ENCODE peak calls at places on chromosomes 5 and 9, in seven cellular contexts. Y, O, F, M, N, B and K are unnamed samples.

GRCh38 chr9:93261281-93261680 is 77.3 kb downstream of the WNK2 start:
- DNase-seq in F (no peak), B (no peak), O (no peak), M (no peak), N (no peak), Y (no peak), K (no peak)

GRCh38 chr5:76941000-76941399 is 11.8 kb upstream of the CRHBP start:
- DNase-seq in M (no peak), F (peak), Y (no peak), B (no peak), N (peak), O (peak), K (peak)

GRCh38 chr9:69351227-69351626 is 26.2 kb downstream of the ENTREP1 start:
- DNase-seq in M (no peak), N (no peak), B (no peak), Y (no peak), O (no peak), F (no peak), K (no peak)

GRCh38 chr5:180194410-180195345 is 14.3 kb downstream of the RASGEF1C start:
- DNase-seq in B (no peak), F (no peak), O (no peak), N (no peak), Y (no peak), M (no peak), K (no peak)

GRCh38 chr5:73042993-73043392 is 77.4 kb upstream of the TMEM171 start:
- DNase-seq in M (no peak), F (no peak), N (no peak), Y (no peak), B (no peak), O (no peak), K (no peak)

GRCh38 chr9:138102246-138103051 is 224.9 kb downstream of the CACNA1B start:
- DNase-seq in O (no peak), B (no peak), F (no peak), M (no peak), Y (no peak), N (no peak), K (no peak)

GRCh38 chr9:121992571-121993212 is 100.4 kb downstream of the TTLL11 start:
- DNase-seq in B (peak), O (peak), N (peak), M (peak), F (peak), Y (peak), K (peak)

GRCh38 chr5:132754947-132755346 is 7.7 kb downstream of the CCNI2 start:
- DNase-seq in Y (no peak), M (no peak), N (peak), O (no peak), F (no peak), B (peak), K (peak)

GRCh38 chr9:71819115-71819739 is 50.9 kb upstream of the CEMIP2 start:
- DNase-seq in B (peak), F (no peak), Y (peak), N (peak), O (no peak), M (no peak), K (peak)

GRCh38 chr9:113390192-113390960 is 10.7 kb downstream of the ALAD start:
- DNase-seq in N (no peak), Y (no peak), B (no peak), F (no peak), M (no peak), O (no peak), K (no peak)

GRCh38 chr5:82821978-82822927 is 254.9 kb downstream of the TMEM167A start:
- DNase-seq in O (peak), B (peak), F (peak), N (peak), M (no peak), Y (no peak), K (peak)

GRCh38 chr9:128034821-128035764 is 32.0 kb downstream of the NAIF1 start:
- DNase-seq in F (peak), M (peak), Y (peak), B (peak), O (peak), N (peak), K (peak)

GRCh38 chr5:172636279-172637050 is 4.6 kb upstream of the NEURL1B start:
- DNase-seq in B (no peak), Y (no peak), O (no peak), N (no peak), M (no peak), F (no peak), K (no peak)

GRCh38 chr9:61666310-61666709 is 476.5 kb downstream of the SPATA31A7 start:
- DNase-seq in Y (no peak), O (no peak), M (no peak), N (no peak), B (no peak), F (no peak), K (no peak)

GRCh38 chr9:95341262-95342011 is 23.9 kb upstream of the FANCC start:
- DNase-seq in F (no peak), N (peak), M (no peak), B (peak), O (peak), Y (no peak), K (peak)

GRCh38 chr5:135185461-135186075 is 151.5 kb upstream of the PITX1 start:
- DNase-seq in O (peak), N (peak), Y (no peak), B (peak), M (peak), F (peak), K (peak)

GRCh38 chr5:151094054-151094858 is 13.4 kb upstream of the TNIP1 start:
- DNase-seq in F (no peak), O (peak), Y (no peak), M (no peak), N (peak), B (peak), K (no peak)

GRCh38 chr5:109744261-109744660 is 54.5 kb downstream of the MAN2A1 start:
- DNase-seq in Y (no peak), M (no peak), B (no peak), F (no peak), N (no peak), O (no peak), K (no peak)

GRCh38 chr5:135220394-135221186 is 178.4 kb downstream of the MACROH2A1 start:
- DNase-seq in Y (no peak), F (no peak), B (no peak), M (no peak), O (no peak), N (no peak), K (no peak)

GRCh38 chr5:114977979-114978573 is 191.6 kb downstream of the TRIM36 start:
- DNase-seq in M (no peak), Y (no peak), F (no peak), B (no peak), O (no peak), N (no peak), K (no peak)

GRCh38 chr5:136799806-136800372 is 434.5 kb upstream of the TRPC7 start:
- DNase-seq in Y (no peak), F (peak), M (no peak), O (no peak), N (peak), B (no peak), K (peak)

GRCh38 chr5:55159763-55160492 is at the start of gene GPX8:
- DNase-seq in F (peak), Y (peak), N (peak), B (peak), O (peak), M (no peak), K (peak)

GRCh38 chr9:89661391-89661949 is 56.7 kb downstream of the GADD45G start:
- DNase-seq in Y (no peak), O (no peak), B (no peak), N (no peak), F (no peak), M (no peak), K (no peak)

GRCh38 chr9:136858452-136858843 is 6.3 kb downstream of the MAMDC4 start:
- DNase-seq in M (no peak), N (no peak), O (no peak), F (no peak), B (no peak), Y (no peak), K (no peak)

GRCh38 chr5:376951-377325 is 55.4 kb downstream of the AHRR start:
- DNase-seq in F (no peak), O (no peak), B (no peak), Y (no peak), N (no peak), M (no peak), K (no peak)

GRCh38 chr9:37293664-37294524 is 128.6 kb upstream of the GRHPR start:
- DNase-seq in M (no peak), N (peak), O (no peak), B (peak), F (no peak), Y (no peak), K (peak)

GRCh38 chr5:58984009-58984525 is 401.2 kb downstream of the RAB3C start:
- DNase-seq in M (no peak), Y (no peak), N (no peak), O (no peak), F (no peak), B (no peak), K (no peak)

GRCh38 chr5:149646564-149646963 is 65.3 kb downstream of the ARHGEF37 start:
- DNase-seq in B (no peak), Y (no peak), O (peak), M (no peak), N (no peak), F (peak), K (no peak)

GRCh38 chr9:33170464-33171156 is 3.5 kb upstream of the B4GALT1 start:
- DNase-seq in M (no peak), Y (peak), B (no peak), F (no peak), N (peak), O (no peak), K (no peak)

GRCh38 chr5:43121565-43122484 is 1.1 kb downstream of the ZNF131 start:
- DNase-seq in F (peak), Y (no peak), M (no peak), N (peak), O (peak), B (peak), K (peak)

GRCh38 chr9:104746798-104747197 is 685 bp upstream of the NIPSNAP3A start:
- DNase-seq in M (no peak), N (no peak), F (no peak), Y (no peak), B (no peak), O (no peak), K (no peak)

GRCh38 chr9:93600504-93600903 is 24.1 kb downstream of the PHF2 start:
- DNase-seq in F (no peak), M (no peak), Y (no peak), O (no peak), B (no peak), N (no peak), K (no peak)

GRCh38 chr9:5843450-5844249 is 10.7 kb upstream of the ERMP1 start:
- DNase-seq in N (peak), B (peak), Y (no peak), F (peak), M (no peak), O (no peak), K (peak)

GRCh38 chr9:110050925-110051355 is 157.0 kb downstream of the C9orf152 start:
- DNase-seq in M (no peak), Y (peak), O (peak), F (peak), N (peak), B (peak), K (peak)

GRCh38 chr5:173397531-173397930 is 69.3 kb upstream of the STC2 start:
- DNase-seq in F (no peak), N (no peak), M (no peak), O (no peak), Y (no peak), B (peak), K (peak)

GRCh38 chr9:76688471-76689238 is 75.6 kb upstream of the PCA3 start:
- DNase-seq in B (peak), O (no peak), F (no peak), M (no peak), N (peak), Y (no peak), K (peak)

GRCh38 chr9:120928720-120929389 is 2.3 kb upstream of the TRAF1 start:
- DNase-seq in F (no peak), N (peak), M (no peak), B (peak), Y (no peak), O (peak), K (peak)

GRCh38 chr9:76866689-76867088 is 39.2 kb downstream of the PRUNE2 start:
- DNase-seq in F (peak), N (peak), B (peak), Y (no peak), M (peak), O (peak), K (peak)

GRCh38 chr9:97853844-97854695 is 1.0 kb downstream of the FOXE1 start:
- DNase-seq in N (peak), O (peak), Y (no peak), B (peak), F (no peak), M (no peak), K (no peak)
- H3K4me3 ChIP-seq in N (no peak), O (peak), Y (no peak), B (peak), F (peak), M (peak), K (no peak)

GRCh38 chr5:80959138-80959537 is 1.0 kb upstream of the RASGRF2 start:
- DNase-seq in F (no peak), M (no peak), Y (no peak), N (no peak), O (no peak), B (no peak), K (no peak)

GRCh38 chr5:80955082-80955481 is 5.1 kb upstream of the RASGRF2 start:
- DNase-seq in Y (no peak), N (no peak), F (no peak), O (no peak), B (no peak), M (no peak), K (no peak)

GRCh38 chr5:80956272-80956671 is 3.9 kb upstream of the RASGRF2 start:
- DNase-seq in Y (no peak), B (no peak), O (no peak), N (no peak), F (no peak), M (no peak), K (no peak)

GRCh38 chr5:80958611-80959010 is 1.6 kb upstream of the RASGRF2 start:
- DNase-seq in N (no peak), O (no peak), F (no peak), Y (no peak), B (no peak), M (no peak), K (no peak)

DNA sequence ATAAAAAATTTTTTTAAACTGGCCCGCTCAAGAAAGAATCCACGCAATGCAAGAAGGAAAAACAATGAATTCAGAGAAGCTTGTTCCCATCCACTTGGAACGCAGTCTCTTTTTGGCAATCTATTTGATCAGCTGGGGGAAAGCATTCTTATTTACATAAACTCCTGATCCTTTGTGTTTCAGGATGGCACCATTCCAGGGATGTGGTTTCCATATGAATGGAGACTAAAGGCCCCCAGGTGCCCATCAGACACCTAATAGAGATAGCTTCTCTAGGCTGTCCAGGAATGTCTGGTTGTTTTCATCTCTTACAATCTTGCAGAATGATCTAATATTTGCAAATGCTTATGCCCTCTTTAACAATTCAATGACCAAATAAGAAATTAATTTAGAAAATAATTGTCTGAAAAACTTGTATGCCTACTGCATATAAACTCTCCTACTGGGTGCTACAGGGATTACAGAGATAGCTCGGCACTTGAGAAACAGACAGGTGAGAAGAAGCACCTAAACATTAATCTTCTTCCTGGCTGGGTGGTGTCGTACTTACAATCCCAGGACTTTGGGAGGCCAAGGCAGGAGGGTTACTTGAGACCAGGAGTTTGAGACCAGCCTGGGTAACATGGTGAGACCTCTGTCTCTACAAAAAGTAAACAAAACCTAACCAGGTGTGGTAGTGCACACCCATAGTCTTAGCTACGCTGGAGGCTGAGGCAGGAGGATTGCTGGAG is 3.0 kb upstream of the RASGRF2 start:
- DNase-seq in Y (no peak), N (no peak), B (no peak), F (peak), M (no peak), O (no peak), K (no peak)
- TF ChIP-seq CTCF in Y (no peak), N (no peak), B (no peak), F (no peak), M (no peak), O (no peak), K (no peak)

GRCh38 chr5:40678021-40678939 is 1.4 kb upstream of the PTGER4 start:
- DNase-seq in F (no peak), B (no peak), M (no peak), O (peak), N (peak), Y (no peak), K (peak)
- H3K4me3 ChIP-seq in F (peak), B (peak), M (peak), O (peak), N (peak), Y (peak), K (peak)

GRCh38 chr5:6201626-6202025 is 176.7 kb downstream of the MED10 start:
- DNase-seq in Y (no peak), N (peak), B (peak), M (no peak), F (no peak), O (no peak), K (peak)
- TF ChIP-seq CTCF in Y (no peak), N (no peak), B (no peak), M (no peak), F (no peak), O (no peak), K (no peak)

GRCh38 chr5:138338411-138339085 is 482 bp downstream of the FAM53C start:
- DNase-seq in O (no peak), B (no peak), Y (no peak), N (no peak), M (no peak), F (no peak), K (no peak)
- H3K4me3 ChIP-seq in O (peak), B (peak), Y (peak), N (peak), M (peak), F (peak), K (peak)